ENCODE peak calls at places on chromosome 9, in four cellular contexts. One of them, this sample, is unnamed.

GRCh38 chr9:114430443-114430842 is 42.7 kb upstream of the AKNA start:
- DNase-seq in K562: no peak
- DNase-seq in A549: no peak
- DNase-seq in HepG2: no peak
- DNase-seq in this sample: no peak

GRCh38 chr9:33025572-33026347 is 687 bp downstream of the DNAJA1 start:
- DNase-seq in A549: peak
- DNase-seq in HepG2: peak
- DNase-seq in K562: peak
- DNase-seq in this sample: peak

GRCh38 chr9:130732793-130733221 is 39.2 kb downstream of the EXOSC2 start:
- DNase-seq in HepG2: no peak
- DNase-seq in A549: peak
- DNase-seq in K562: peak
- DNase-seq in this sample: no peak

GRCh38 chr9:806285-807156 is 35.0 kb upstream of the DMRT1 start:
- DNase-seq in K562: peak
- DNase-seq in A549: peak
- DNase-seq in HepG2: peak
- DNase-seq in this sample: no peak

GRCh38 chr9:125822902-125823301 is 75.7 kb downstream of the PBX3 start:
- DNase-seq in HepG2: no peak
- DNase-seq in A549: no peak
- DNase-seq in K562: no peak
- DNase-seq in this sample: no peak

GRCh38 chr9:87765521-87765920 is 39.6 kb downstream of the CTSL start:
- DNase-seq in A549: no peak
- DNase-seq in HepG2: no peak
- DNase-seq in K562: no peak
- DNase-seq in this sample: no peak

GRCh38 chr9:27599521-27600234 is 26.4 kb upstream of the C9orf72 start:
- DNase-seq in HepG2: no peak
- DNase-seq in K562: no peak
- DNase-seq in A549: no peak
- DNase-seq in this sample: no peak

GRCh38 chr9:132794730-132795380 is 83.2 kb downstream of the AK8 start:
- DNase-seq in A549: no peak
- DNase-seq in K562: peak
- DNase-seq in HepG2: no peak
- DNase-seq in this sample: no peak

GRCh38 chr9:88387035-88387732 is 1.1 kb upstream of the SPIN1 start:
- DNase-seq in A549: peak
- DNase-seq in K562: peak
- DNase-seq in HepG2: peak
- DNase-seq in this sample: no peak

GRCh38 chr9:76835571-76836283 is 70.2 kb downstream of the PRUNE2 start:
- DNase-seq in K562: no peak
- DNase-seq in HepG2: no peak
- DNase-seq in A549: peak
- DNase-seq in this sample: no peak

GRCh38 chr9:81141952-81142351 is 547.4 kb downstream of the TLE1 start:
- DNase-seq in HepG2: no peak
- DNase-seq in A549: no peak
- DNase-seq in K562: no peak
- DNase-seq in this sample: no peak

GRCh38 chr9:121627432-121627831 is 24.0 kb upstream of the DAB2IP start:
- DNase-seq in HepG2: no peak
- DNase-seq in A549: no peak
- DNase-seq in K562: no peak
- DNase-seq in this sample: no peak

GRCh38 chr9:17280350-17281012 is 145.6 kb downstream of the CNTLN start:
- DNase-seq in A549: no peak
- DNase-seq in K562: no peak
- DNase-seq in HepG2: no peak
- DNase-seq in this sample: no peak

GRCh38 chr9:21812945-21813568 is 10.6 kb downstream of the MTAP start:
- DNase-seq in K562: no peak
- DNase-seq in A549: peak
- DNase-seq in HepG2: peak
- DNase-seq in this sample: peak

GRCh38 chr9:108751301-108751824 is 104.4 kb downstream of the ACTL7B start:
- DNase-seq in HepG2: no peak
- DNase-seq in A549: no peak
- DNase-seq in K562: no peak
- DNase-seq in this sample: no peak

GRCh38 chr9:127053057-127053821 is 69.2 kb downstream of the ANGPTL2 start:
- DNase-seq in A549: no peak
- DNase-seq in K562: no peak
- DNase-seq in HepG2: no peak
- DNase-seq in this sample: no peak

GRCh38 chr9:22169732-22170131 is 160.6 kb upstream of the CDKN2B start:
- DNase-seq in HepG2: no peak
- DNase-seq in K562: no peak
- DNase-seq in A549: no peak
- DNase-seq in this sample: no peak

GRCh38 chr9:4814913-4815312 is 22.2 kb downstream of the RCL1 start:
- DNase-seq in A549: no peak
- DNase-seq in HepG2: no peak
- DNase-seq in K562: no peak
- DNase-seq in this sample: no peak

GRCh38 chr9:137148242-137148641 is 9.3 kb downstream of the GRIN1 start:
- DNase-seq in A549: no peak
- DNase-seq in HepG2: no peak
- DNase-seq in K562: no peak
- DNase-seq in this sample: no peak

GRCh38 chr9:77472646-77473045 is 175.5 kb downstream of the GNA14 start:
- DNase-seq in HepG2: no peak
- DNase-seq in K562: no peak
- DNase-seq in A549: no peak
- DNase-seq in this sample: no peak

GRCh38 chr9:4334439-4334838 is 34.6 kb upstream of the GLIS3 start:
- DNase-seq in HepG2: peak
- DNase-seq in K562: no peak
- DNase-seq in A549: peak
- DNase-seq in this sample: peak

GRCh38 chr9:112793213-112793810 is 42.8 kb downstream of the SNX30 start:
- DNase-seq in K562: peak
- DNase-seq in HepG2: peak
- DNase-seq in A549: peak
- DNase-seq in this sample: peak

GRCh38 chr9:37650873-37651768 is at the start of gene FRMPD1:
- DNase-seq in K562: peak
- DNase-seq in A549: peak
- DNase-seq in HepG2: peak
- DNase-seq in this sample: peak

GRCh38 chr9:38032266-38032830 is 36.7 kb downstream of the SHB start:
- DNase-seq in HepG2: no peak
- DNase-seq in K562: no peak
- DNase-seq in A549: no peak
- DNase-seq in this sample: no peak

GRCh38 chr9:100714372-100715099 is 136.7 kb downstream of the CAVIN4 start:
- DNase-seq in K562: peak
- DNase-seq in A549: peak
- DNase-seq in HepG2: peak
- DNase-seq in this sample: peak

GRCh38 chr9:138114501-138115245 is 237.1 kb downstream of the CACNA1B start:
- DNase-seq in A549: no peak
- DNase-seq in K562: no peak
- DNase-seq in HepG2: no peak
- DNase-seq in this sample: no peak

GRCh38 chr9:98732091-98732490 is 23.4 kb upstream of the GABBR2 start:
- DNase-seq in HepG2: no peak
- DNase-seq in K562: no peak
- DNase-seq in A549: no peak
- DNase-seq in this sample: no peak

GRCh38 chr9:126119731-126120130 is 206.9 kb upstream of the MVB12B start:
- DNase-seq in A549: no peak
- DNase-seq in K562: no peak
- DNase-seq in HepG2: no peak
- DNase-seq in this sample: no peak

GRCh38 chr9:136098210-136098609 is 3.1 kb upstream of the NACC2 start:
- DNase-seq in A549: no peak
- DNase-seq in K562: no peak
- DNase-seq in HepG2: no peak
- DNase-seq in this sample: no peak

GRCh38 chr9:136099547-136099946 is 4.5 kb upstream of the NACC2 start:
- DNase-seq in HepG2: no peak
- DNase-seq in K562: no peak
- DNase-seq in A549: no peak
- DNase-seq in this sample: no peak

GRCh38 chr9:136100700-136101614 is 5.9 kb upstream of the NACC2 start:
- DNase-seq in K562: peak
- DNase-seq in A549: peak
- DNase-seq in HepG2: no peak
- DNase-seq in this sample: peak

GRCh38 chr9:136096505-136097001 is 1.5 kb upstream of the NACC2 start:
- DNase-seq in HepG2: no peak
- DNase-seq in A549: no peak
- DNase-seq in K562: no peak
- DNase-seq in this sample: no peak

GRCh38 chr9:136098844-136099243 is 3.8 kb upstream of the NACC2 start:
- DNase-seq in K562: no peak
- DNase-seq in A549: no peak
- DNase-seq in HepG2: no peak
- DNase-seq in this sample: no peak
- TF ChIP-seq NR3C1 in K562: no peak
- TF ChIP-seq NR3C1 in A549: no peak
- TF ChIP-seq NR3C1 in HepG2: no peak
- TF ChIP-seq NR3C1 in this sample: no peak

GRCh38 chr9:123356851-123357747 is 1.1 kb downstream of the CRB2 start:
- DNase-seq in K562: no peak
- DNase-seq in HepG2: no peak
- DNase-seq in A549: no peak
- DNase-seq in this sample: no peak
- TF ChIP-seq NR3C1 in K562: no peak
- TF ChIP-seq NR3C1 in HepG2: no peak
- TF ChIP-seq NR3C1 in A549: no peak
- TF ChIP-seq NR3C1 in this sample: no peak

DNA sequence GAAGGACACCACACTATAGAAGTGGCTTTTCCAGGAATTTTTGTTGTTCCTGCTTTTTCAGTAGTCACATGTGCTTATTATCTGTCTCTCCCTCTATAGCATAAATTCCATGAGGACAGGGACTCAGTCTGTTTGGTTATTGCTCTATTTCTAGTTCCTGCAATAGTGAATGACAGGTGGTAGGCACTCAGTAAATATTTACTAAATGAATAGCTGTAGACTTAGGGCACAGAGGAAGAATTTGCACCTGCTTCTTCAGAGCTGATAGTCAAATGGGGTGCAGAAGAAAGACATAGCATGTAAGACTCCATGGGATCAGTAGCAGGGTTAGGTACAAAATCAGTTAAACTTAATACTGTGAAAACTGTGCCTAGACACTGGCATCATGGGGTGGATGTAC is 580.2 kb downstream of the CCDC171 start:
- DNase-seq in K562: no peak
- DNase-seq in HepG2: no peak
- DNase-seq in A549: no peak
- DNase-seq in this sample: no peak
- TF ChIP-seq NR3C1 in K562: no peak
- TF ChIP-seq NR3C1 in HepG2: no peak
- TF ChIP-seq NR3C1 in A549: no peak
- TF ChIP-seq NR3C1 in this sample: no peak

GRCh38 chr9:129126789-129127618 is 15.8 kb downstream of the PTPA start:
- DNase-seq in HepG2: no peak
- DNase-seq in K562: no peak
- DNase-seq in A549: no peak
- DNase-seq in this sample: peak
- TF ChIP-seq NR3C1 in HepG2: no peak
- TF ChIP-seq NR3C1 in K562: no peak
- TF ChIP-seq NR3C1 in A549: no peak
- TF ChIP-seq NR3C1 in this sample: no peak

GRCh38 chr9:36207016-36207415 is 16.3 kb downstream of the CLTA start:
- DNase-seq in K562: no peak
- DNase-seq in A549: no peak
- DNase-seq in HepG2: no peak
- DNase-seq in this sample: no peak

GRCh38 chr9:36210722-36211121 is 20.0 kb downstream of the CLTA start:
- DNase-seq in A549: no peak
- DNase-seq in HepG2: no peak
- DNase-seq in K562: no peak
- DNase-seq in this sample: no peak

GRCh38 chr9:36207546-36208012 is 16.9 kb downstream of the CLTA start:
- DNase-seq in K562: no peak
- DNase-seq in A549: no peak
- DNase-seq in HepG2: peak
- DNase-seq in this sample: no peak

GRCh38 chr9:36208521-36209253 is 18.0 kb downstream of the CLTA start:
- DNase-seq in HepG2: no peak
- DNase-seq in A549: no peak
- DNase-seq in K562: no peak
- DNase-seq in this sample: no peak

GRCh38 chr9:36204906-36205547 is 14.3 kb downstream of the CLTA start:
- DNase-seq in K562: peak
- DNase-seq in HepG2: no peak
- DNase-seq in A549: peak
- DNase-seq in this sample: peak
- TF ChIP-seq NR3C1 in K562: no peak
- TF ChIP-seq NR3C1 in HepG2: no peak
- TF ChIP-seq NR3C1 in A549: no peak
- TF ChIP-seq NR3C1 in this sample: no peak